ENCODE peak calls at places on chromosome 2, in ten cellular contexts. B, Z, E, M, V, O, C, G, H and P are unnamed samples.

GRCh38 chr2:101830555-101830954 is 133.0 kb downstream of the MAP4K4 start:
- DNase-seq in B (peak; percentile 64), Z (no peak), E (no peak), M (no peak), V (no peak), O (peak; percentile 92), C (no peak), G (no peak), H (no peak), P (no peak)

GRCh38 chr2:197559656-197560055 is 43.8 kb downstream of the MOB4 start:
- DNase-seq in B (no peak), Z (no peak), E (no peak), M (no peak), V (no peak), O (no peak), C (no peak), G (no peak), H (no peak), P (no peak)

GRCh38 chr2:161992526-161992925 is 81.5 kb downstream of the DPP4 start:
- DNase-seq in B (no peak), Z (peak; percentile 23), E (no peak), M (no peak), V (no peak), O (no peak), C (no peak), G (no peak), H (no peak), P (no peak)

GRCh38 chr2:215499330-215499729 is 63.5 kb upstream of the FN1 start:
- DNase-seq in B (peak; percentile 22), Z (no peak), E (no peak), M (no peak), V (no peak), O (peak; percentile 52), C (no peak), G (no peak), H (no peak), P (no peak)

GRCh38 chr2:118089015-118089800 is 937 bp downstream of the INSIG2 start:
- DNase-seq in B (peak; percentile 22), Z (peak; percentile 7), E (no peak), M (peak; percentile 6), V (peak; percentile 56), O (peak; percentile 47), C (no peak), G (no peak), H (no peak), P (no peak)

GRCh38 chr2:108588070-108588668 is 53.9 kb downstream of the LIMS1 start:
- DNase-seq in B (no peak), Z (no peak), E (no peak), M (no peak), V (no peak), O (no peak), C (no peak), G (no peak), H (no peak), P (no peak)

GRCh38 chr2:43455296-43455695 is 140.5 kb downstream of the THADA start:
- DNase-seq in B (no peak), Z (no peak), E (no peak), M (no peak), V (no peak), O (no peak), C (no peak), G (no peak), H (no peak), P (no peak)

GRCh38 chr2:88214631-88215030 is 44.5 kb downstream of the THNSL2 start:
- DNase-seq in B (no peak), Z (no peak), E (no peak), M (no peak), V (no peak), O (no peak), C (no peak), G (no peak), H (no peak), P (no peak)

GRCh38 chr2:13725945-13726344 is 906.6 kb upstream of the LRATD1 start:
- DNase-seq in B (no peak), Z (no peak), E (no peak), M (no peak), V (no peak), O (no peak), C (no peak), G (no peak), H (no peak), P (no peak)

GRCh38 chr2:67186871-67187270 is 210.3 kb upstream of the ETAA1 start:
- DNase-seq in B (no peak), Z (no peak), E (no peak), M (no peak), V (no peak), O (no peak), C (no peak), G (no peak), H (no peak), P (no peak)

GRCh38 chr2:233107906-233108305 is 47.8 kb downstream of the INPP5D start:
- DNase-seq in B (no peak), Z (no peak), E (no peak), M (no peak), V (no peak), O (no peak), C (no peak), G (no peak), H (no peak), P (no peak)

GRCh38 chr2:109372614-109373013 is 241.2 kb downstream of the SEPTIN10 start:
- DNase-seq in B (no peak), Z (no peak), E (no peak), M (no peak), V (no peak), O (no peak), C (no peak), G (no peak), H (no peak), P (no peak)

GRCh38 chr2:216343221-216343985 is 28.9 kb downstream of the MARCHF4 start:
- DNase-seq in B (no peak), Z (no peak), E (no peak), M (no peak), V (no peak), O (peak; percentile 32), C (no peak), G (no peak), H (no peak), P (no peak)

GRCh38 chr2:177239934-177240600 is 24.5 kb downstream of the NFE2L2 start:
- DNase-seq in B (peak; percentile 51), Z (no peak), E (no peak), M (no peak), V (no peak), O (no peak), C (peak; percentile 34), G (no peak), H (no peak), P (no peak)

GRCh38 chr2:112483047-112483473 is 1.1 kb downstream of the TTL start:
- DNase-seq in B (peak; percentile 58), Z (no peak), E (peak; percentile 16), M (peak; percentile 6), V (no peak), O (peak; percentile 58), C (peak; percentile 25), G (no peak), H (no peak), P (no peak)

GRCh38 chr2:10007440-10007839 is 35.9 kb upstream of the KLF11 start:
- DNase-seq in B (no peak), Z (no peak), E (no peak), M (no peak), V (no peak), O (no peak), C (no peak), G (no peak), H (peak; percentile 27), P (no peak)

GRCh38 chr2:171858397-171858958 is 35.6 kb downstream of the SLC25A12 start:
- DNase-seq in B (no peak), Z (no peak), E (no peak), M (no peak), V (no peak), O (no peak), C (no peak), G (no peak), H (no peak), P (no peak)

GRCh38 chr2:62014102-62014501 is 108.6 kb downstream of the COMMD1 start:
- DNase-seq in B (peak; percentile 21), Z (no peak), E (no peak), M (no peak), V (peak; percentile 65), O (peak; percentile 55), C (no peak), G (no peak), H (no peak), P (peak; percentile 81)

GRCh38 chr2:23649819-23650218 is 264.8 kb downstream of the KLHL29 start:
- DNase-seq in B (no peak), Z (no peak), E (no peak), M (no peak), V (no peak), O (no peak), C (no peak), G (no peak), H (no peak), P (no peak)

GRCh38 chr2:86747708-86748627 is 27.9 kb downstream of the RMND5A start:
- DNase-seq in B (peak; percentile 83), Z (no peak), E (no peak), M (no peak), V (no peak), O (peak; percentile 67), C (peak; percentile 6), G (no peak), H (no peak), P (peak; percentile 64)

GRCh38 chr2:200756618-200757321 is 54.9 kb upstream of the BZW1 start:
- DNase-seq in B (peak; percentile 83), Z (no peak), E (no peak), M (no peak), V (peak; percentile 53), O (peak; percentile 87), C (no peak), G (no peak), H (no peak), P (peak; percentile 71)

GRCh38 chr2:214410918-214411554 is at the start of gene VWC2L:
- DNase-seq in B (peak; percentile 52), Z (peak; percentile 7), E (peak; percentile 91), M (peak; percentile 89), V (peak; percentile 76), O (peak; percentile 82), C (peak; percentile 69), G (peak; percentile 5), H (peak; percentile 33), P (peak; percentile 26)

GRCh38 chr2:55153564-55154315 is 78.4 kb downstream of the CLHC1 start:
- DNase-seq in B (no peak), Z (no peak), E (no peak), M (no peak), V (no peak), O (no peak), C (no peak), G (no peak), H (no peak), P (no peak)

GRCh38 chr2:171553858-171554257 is 31.6 kb downstream of the CYBRD1 start:
- DNase-seq in B (no peak), Z (no peak), E (no peak), M (no peak), V (no peak), O (no peak), C (peak; percentile 94), G (no peak), H (no peak), P (no peak)

GRCh38 chr2:53312181-53312580 is 455.4 kb upstream of the CHAC2 start:
- DNase-seq in B (no peak), Z (no peak), E (no peak), M (no peak), V (no peak), O (no peak), C (no peak), G (no peak), H (no peak), P (no peak)

GRCh38 chr2:165435611-165436010 is 33.9 kb upstream of the CSRNP3 start:
- DNase-seq in B (no peak), Z (no peak), E (no peak), M (no peak), V (no peak), O (no peak), C (no peak), G (no peak), H (no peak), P (no peak)

GRCh38 chr2:112958428-112959108 is 19.2 kb upstream of the IL36G start:
- DNase-seq in B (peak; percentile 52), Z (no peak), E (peak; percentile 21), M (peak; percentile 17), V (no peak), O (peak; percentile 68), C (peak; percentile 4), G (no peak), H (no peak), P (peak; percentile 23)